ENCODE peak calls at places on chromosomes 4 and X, in eight cellular contexts. V is mucosa of descending colon; T is CD8-positive, alpha-beta T cell; O is upper lobe of right lung; M is psoas muscle; C is fibroblast of lung; L is cardiac muscle cell; Z is left lung. J is an unnamed sample.

GRCh38 chr4:83644677-83645639 is 109.0 kb downstream of the GPAT3 start:
- DNase-seq in V (no peak), T (no peak), O (no peak), M (no peak), C (peak; percentile 33), L (peak; percentile 63), Z (no peak), J (peak; percentile 44)

GRCh38 chrX:4764888-4765287 is 1051.4 kb upstream of the PRKX start:
- DNase-seq in V (no peak), T (no peak), O (no peak), M (no peak), C (peak; percentile 15), L (no peak), Z (no peak), J (no peak)

GRCh38 chr4:174834477-174834876 is 5.4 kb upstream of the GLRA3 start:
- DNase-seq in V (no peak), T (no peak), O (no peak), M (no peak), C (no peak), L (no peak), Z (no peak), J (no peak)

GRCh38 chrX:129781134-129782014 is 1.6 kb downstream of the SASH3 start:
- DNase-seq in V (peak; percentile 40), T (peak; percentile 58), O (peak; percentile 76), M (peak; percentile 25), C (no peak), L (no peak), Z (peak; percentile 88), J (peak; percentile 80)

GRCh38 chr4:3226467-3226866 is 22.5 kb upstream of the MSANTD1 start:
- DNase-seq in V (peak; percentile 49), T (no peak), O (peak; percentile 72), M (peak; percentile 18), C (no peak), L (no peak), Z (peak; percentile 47), J (no peak)

GRCh38 chr4:122542411-122543236 is 78.2 kb downstream of the IL21 start:
- DNase-seq in V (no peak), T (no peak), O (no peak), M (no peak), C (peak; percentile 72), L (no peak), Z (no peak), J (no peak)

GRCh38 chr4:4720671-4721070 is 138.8 kb upstream of the MSX1 start:
- DNase-seq in V (no peak), T (no peak), O (no peak), M (no peak), C (no peak), L (no peak), Z (no peak), J (no peak)

GRCh38 chr4:108644237-108644636 is 6.2 kb upstream of the OSTC start:
- DNase-seq in V (no peak), T (no peak), O (no peak), M (no peak), C (peak; percentile 54), L (no peak), Z (no peak), J (no peak)

GRCh38 chr4:101221294-101221693 is 126.0 kb downstream of the PPP3CA start:
- DNase-seq in V (no peak), T (no peak), O (no peak), M (no peak), C (peak; percentile 23), L (no peak), Z (no peak), J (no peak)

GRCh38 chr4:21470531-21470930 is 478.0 kb downstream of the KCNIP4 start:
- DNase-seq in V (peak; percentile 3), T (no peak), O (no peak), M (no peak), C (peak; percentile 65), L (no peak), Z (no peak), J (no peak)

GRCh38 chrX:109384569-109385174 is 97.2 kb downstream of the GUCY2F start:
- DNase-seq in V (no peak), T (no peak), O (no peak), M (no peak), C (peak; percentile 5), L (peak; percentile 57), Z (no peak), J (no peak)

GRCh38 chrX:54184474-54184873 is 1.4 kb upstream of the FAM120C start:
- DNase-seq in V (no peak), T (no peak), O (no peak), M (no peak), C (no peak), L (no peak), Z (no peak), J (no peak)

GRCh38 chr4:106679063-106679462 is 310.5 kb upstream of the GIMD1 start:
- DNase-seq in V (no peak), T (no peak), O (no peak), M (no peak), C (no peak), L (no peak), Z (no peak), J (no peak)

GRCh38 chrX:129932792-129933321 is 26.9 kb downstream of the UTP14A start:
- DNase-seq in V (peak; percentile 34), T (no peak), O (peak; percentile 70), M (peak; percentile 31), C (no peak), L (no peak), Z (peak; percentile 82), J (no peak)

GRCh38 chr4:2961411-2962098 is 1.7 kb downstream of the NOP14 start:
- DNase-seq in V (no peak), T (no peak), O (no peak), M (no peak), C (no peak), L (no peak), Z (no peak), J (no peak)

GRCh38 chr4:17726911-17727310 is 54.5 kb downstream of the FAM184B start:
- DNase-seq in V (no peak), T (no peak), O (no peak), M (no peak), C (no peak), L (no peak), Z (no peak), J (no peak)

GRCh38 chr4:176939445-176939844 is 146.7 kb upstream of the VEGFC start:
- DNase-seq in V (no peak), T (no peak), O (no peak), M (no peak), C (peak; percentile 84), L (no peak), Z (no peak), J (no peak)

GRCh38 chr4:55768291-55768690 is 51.3 kb upstream of the EXOC1L start:
- DNase-seq in V (no peak), T (no peak), O (no peak), M (no peak), C (peak; percentile 77), L (no peak), Z (no peak), J (no peak)

GRCh38 chrX:70960728-70961127 is 29.8 kb upstream of the SLC7A3 start:
- DNase-seq in V (no peak), T (no peak), O (no peak), M (no peak), C (no peak), L (no peak), Z (no peak), J (no peak)

GRCh38 chr4:66376921-66377320 is 706.6 kb upstream of the EPHA5 start:
- DNase-seq in V (no peak), T (no peak), O (no peak), M (no peak), C (no peak), L (no peak), Z (no peak), J (no peak)

GRCh38 chr4:1839306-1839705 is 16.6 kb downstream of the LETM1 start:
- DNase-seq in V (peak; percentile 73), T (no peak), O (no peak), M (no peak), C (no peak), L (no peak), Z (no peak), J (no peak)

GRCh38 chr4:125283702-125284279 is 31.0 kb upstream of the FAT4 start:
- DNase-seq in V (no peak), T (no peak), O (no peak), M (no peak), C (peak; percentile 31), L (peak; percentile 11), Z (no peak), J (no peak)

GRCh38 chrX:66013195-66013816 is 26.6 kb downstream of the VSIG4 start:
- DNase-seq in V (no peak), T (no peak), O (no peak), M (no peak), C (no peak), L (no peak), Z (no peak), J (no peak)

GRCh38 chr4:128810331-128810870 is 901 bp downstream of the JADE1 start:
- DNase-seq in V (peak; percentile 54), T (no peak), O (no peak), M (peak; percentile 34), C (no peak), L (peak; percentile 43), Z (no peak), J (peak; percentile 11)

GRCh38 chrX:13750204-13750603 is 15.7 kb downstream of the OFD1 start:
- DNase-seq in V (no peak), T (no peak), O (no peak), M (no peak), C (peak; percentile 24), L (peak; percentile 40), Z (no peak), J (no peak)

GRCh38 chr4:127518022-127518421 is 114.7 kb upstream of the INTU start:
- DNase-seq in V (no peak), T (no peak), O (no peak), M (no peak), C (no peak), L (no peak), Z (no peak), J (no peak)
- H3K4me3 ChIP-seq in V (no peak overlapping the region), T (no peak overlapping the region), O (no peak overlapping the region), M (no peak overlapping the region), C (no peak overlapping the region), L (no peak overlapping the region), Z (no peak overlapping the region), J (no peak overlapping the region)

GRCh38 chrX:40172980-40173661 is 75.4 kb upstream of the BCOR start:
- DNase-seq in V (peak; percentile 18), T (no peak), O (no peak), M (no peak), C (no peak), L (no peak), Z (no peak), J (no peak)
- H3K4me1 ChIP-seq in V (no peaks in the 10 kb centered on the region), T (peaks cover 49% of the 10 kb centered on the region), O (peaks cover 20% of the 10 kb centered on the region), M (peaks cover 17% of the 10 kb centered on the region), C (no peaks in the 10 kb centered on the region), L (peaks cover 33% of the 10 kb centered on the region), Z (peaks cover 6% of the 10 kb centered on the region), J (peaks cover 20% of the 10 kb centered on the region)

DNA sequence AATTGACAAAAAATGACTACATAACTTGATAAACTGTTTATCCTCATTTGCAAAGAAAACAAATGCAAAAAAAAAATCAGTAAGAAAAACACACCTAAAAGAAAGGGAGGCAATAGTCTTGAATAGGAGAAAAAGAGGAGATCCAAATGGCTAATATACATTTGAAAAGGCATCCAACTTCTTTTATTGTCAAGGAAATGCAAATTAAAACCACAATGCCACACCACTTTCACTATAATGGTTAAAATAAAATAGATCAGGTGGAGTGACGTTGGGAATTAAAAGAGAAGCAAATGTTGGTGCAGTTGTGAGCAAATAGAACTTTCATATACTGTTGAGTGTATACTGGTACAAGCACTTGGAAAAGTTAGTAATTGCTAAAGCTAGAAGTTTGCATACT is 3.6 kb downstream of the DCAF4L1 start:
- DNase-seq in V (no peak), T (no peak), O (no peak), M (no peak), C (no peak), L (no peak), Z (no peak), J (no peak)
- H3K4me3 ChIP-seq in V (no peak overlapping the region), T (no peak overlapping the region), O (no peak overlapping the region), M (no peak overlapping the region), C (no peak overlapping the region), L (no peak overlapping the region), Z (no peak overlapping the region), J (no peak overlapping the region)

GRCh38 chr4:53365121-53365485 is 758 bp downstream of the SCFD2 start:
- DNase-seq in V (peak; percentile 18), T (no peak), O (no peak), M (no peak), C (peak; percentile 29), L (peak; percentile 14), Z (no peak), J (no peak)
- H3K4me1 ChIP-seq in V (peaks cover 23% of the 10 kb centered on the region), T (peaks cover 48% of the 10 kb centered on the region), O (peaks cover 22% of the 10 kb centered on the region), M (peaks cover 19% of the 10 kb centered on the region), C (no peaks in the 10 kb centered on the region), L (no peaks in the 10 kb centered on the region), Z (peaks cover 20% of the 10 kb centered on the region), J (peaks cover 7% of the 10 kb centered on the region)

J was measured in naive thymus-derived CD4-positive, alpha-beta T cell.